ENCODE peak calls at places on chromosomes 2 and 18, in seven cellular contexts. M, O, B, Z, Y, R and I are unnamed samples.

GRCh38 chr2:158973511-158973956 is 5.1 kb downstream of the TANC1 start:
- DNase-seq in M (no peak), O (no peak), B (peak; percentile 89), Z (no peak), Y (no peak), R (no peak), I (no peak)

GRCh38 chr2:224042191-224042696 is 3.2 kb upstream of the SERPINE2 start:
- DNase-seq in M (no peak), O (peak; percentile 46), B (peak; percentile 17), Z (no peak), Y (no peak), R (no peak), I (no peak)

GRCh38 chr2:166539340-166540162 is 45.5 kb upstream of the SCN7A start:
- DNase-seq in M (peak; percentile 5), O (peak; percentile 2), B (peak; percentile 81), Z (no peak), Y (peak; percentile 63), R (peak; percentile 23), I (peak; percentile 47)

GRCh38 chr18:55300469-55301195 is 287.4 kb downstream of the TCF4 start:
- DNase-seq in M (no peak), O (no peak), B (no peak), Z (no peak), Y (peak; percentile 91), R (peak; percentile 61), I (peak; percentile 16)

GRCh38 chr2:109129356-109129920 is 433 bp downstream of the SH3RF3 start:
- DNase-seq in M (no peak), O (peak; percentile 57), B (peak; percentile 30), Z (no peak), Y (peak; percentile 66), R (no peak), I (peak; percentile 56)

GRCh38 chr2:28296904-28297303 is 95.8 kb upstream of the FOSL2 start:
- DNase-seq in M (no peak), O (no peak), B (no peak), Z (no peak), Y (peak; percentile 80), R (no peak), I (no peak)

GRCh38 chr18:9900699-9901098 is 13.1 kb upstream of the VAPA start:
- DNase-seq in M (no peak), O (no peak), B (no peak), Z (no peak), Y (no peak), R (no peak), I (no peak)

GRCh38 chr18:2961828-2962227 is 51.1 kb downstream of the LPIN2 start:
- DNase-seq in M (no peak), O (no peak), B (peak; percentile 80), Z (no peak), Y (peak; percentile 57), R (no peak), I (no peak)

GRCh38 chr2:215830313-215830712 is 183.0 kb downstream of the MREG start:
- DNase-seq in M (peak; percentile 79), O (no peak), B (peak; percentile 73), Z (no peak), Y (peak; percentile 93), R (peak; percentile 39), I (peak; percentile 12)

GRCh38 chr18:35153609-35154273 is 87.1 kb upstream of the ZNF397 start:
- DNase-seq in M (no peak), O (no peak), B (no peak), Z (no peak), Y (no peak), R (no peak), I (no peak)

GRCh38 chr2:127664065-127664894 is 11.1 kb downstream of the LIMS2 start:
- DNase-seq in M (no peak), O (no peak), B (no peak), Z (no peak), Y (peak; percentile 41), R (no peak), I (peak; percentile 82)

GRCh38 chr18:9861157-9861556 is 24.6 kb upstream of the TXNDC2 start:
- DNase-seq in M (no peak), O (no peak), B (no peak), Z (no peak), Y (no peak), R (no peak), I (no peak)

GRCh38 chr2:181973379-181973778 is 12.3 kb upstream of the PPP1R1C start:
- DNase-seq in M (no peak), O (no peak), B (no peak), Z (no peak), Y (no peak), R (no peak), I (no peak)

GRCh38 chr2:179106342-179107178 is 56.6 kb upstream of the CCDC141 start:
- DNase-seq in M (peak; percentile 92), O (peak; percentile 2), B (peak; percentile 96), Z (no peak), Y (peak; percentile 97), R (peak; percentile 79), I (peak; percentile 17)

GRCh38 chr2:6827516-6828298 is 38.0 kb downstream of the CMPK2 start:
- DNase-seq in M (no peak), O (no peak), B (peak; percentile 27), Z (no peak), Y (peak; percentile 13), R (no peak), I (no peak)

GRCh38 chr2:174477772-174478171 is 9.1 kb downstream of the GPR155 start:
- DNase-seq in M (no peak), O (no peak), B (no peak), Z (no peak), Y (no peak), R (no peak), I (no peak)

GRCh38 chr18:11957636-11958035 is 23.7 kb upstream of the IMPA2 start:
- DNase-seq in M (no peak), O (no peak), B (no peak), Z (no peak), Y (no peak), R (no peak), I (no peak)

GRCh38 chr2:75982750-75983149 is 272.0 kb upstream of the GCFC2 start:
- DNase-seq in M (no peak), O (no peak), B (no peak), Z (no peak), Y (no peak), R (no peak), I (no peak)

GRCh38 chr2:204072443-204073324 is 136.1 kb downstream of the ICOS start:
- DNase-seq in M (no peak), O (no peak), B (peak; percentile 16), Z (peak; percentile 39), Y (peak; percentile 16), R (no peak), I (peak; percentile 86)

GRCh38 chr18:48590678-48591077 is 51.8 kb downstream of the CTIF start:
- DNase-seq in M (peak; percentile 10), O (no peak), B (peak; percentile 94), Z (no peak), Y (peak; percentile 94), R (peak; percentile 72), I (no peak)

GRCh38 chr2:235270951-235271350 is 222.9 kb upstream of the AGAP1 start:
- DNase-seq in M (peak; percentile 61), O (no peak), B (peak; percentile 89), Z (no peak), Y (peak; percentile 76), R (peak; percentile 44), I (no peak)

GRCh38 chr18:76546282-76546572 is 51.2 kb upstream of the ZNF516 start:
- DNase-seq in M (no peak), O (no peak), B (no peak), Z (no peak), Y (no peak), R (no peak), I (no peak)

GRCh38 chr2:159441182-159441581 is 154.7 kb upstream of the WDSUB1 start:
- DNase-seq in M (no peak), O (no peak), B (no peak), Z (no peak), Y (no peak), R (no peak), I (no peak)

GRCh38 chr2:32805104-32806095 is 141.4 kb upstream of the LTBP1 start:
- DNase-seq in M (peak; percentile 19), O (no peak), B (peak; percentile 62), Z (no peak), Y (peak; percentile 5), R (no peak), I (no peak)

GRCh38 chr2:54560146-54560881 is 104.2 kb downstream of the SPTBN1 start:
- DNase-seq in M (no peak), O (no peak), B (peak; percentile 79), Z (no peak), Y (peak; percentile 84), R (no peak), I (no peak)

GRCh38 chr2:207409525-207409924 is 120.2 kb upstream of the CREB1 start:
- DNase-seq in M (no peak), O (no peak), B (no peak), Z (no peak), Y (no peak), R (no peak), I (no peak)

GRCh38 chr2:1599301-1600085 is 144.8 kb downstream of the PXDN start:
- DNase-seq in M (no peak), O (no peak), B (no peak), Z (no peak), Y (no peak), R (no peak), I (no peak)

GRCh38 chr2:160373263-160374019 is 120.2 kb downstream of the RBMS1 start:
- DNase-seq in M (no peak), O (no peak), B (no peak), Z (no peak), Y (no peak), R (no peak), I (no peak)

GRCh38 chr18:31206787-31207381 is 44.2 kb upstream of the DSC1 start:
- DNase-seq in M (peak; percentile 86), O (no peak), B (peak; percentile 4), Z (no peak), Y (no peak), R (no peak), I (peak; percentile 69)

GRCh38 chr2:237650455-237650850 is 23.1 kb downstream of the LRRFIP1 start:
- DNase-seq in M (no peak), O (no peak), B (no peak), Z (no peak), Y (no peak), R (no peak), I (peak; percentile 68)

GRCh38 chr2:169087757-169088379 is 18.5 kb downstream of the DHRS9 start:
- DNase-seq in M (no peak), O (no peak), B (no peak), Z (no peak), Y (no peak), R (no peak), I (no peak)

GRCh38 chr2:14016289-14016955 is 616.1 kb upstream of the LRATD1 start:
- DNase-seq in M (no peak), O (no peak), B (peak; percentile 17), Z (no peak), Y (no peak), R (no peak), I (no peak)

GRCh38 chr2:128497461-128497860 is 178.8 kb upstream of the HS6ST1 start:
- DNase-seq in M (no peak), O (no peak), B (no peak), Z (no peak), Y (no peak), R (no peak), I (no peak)

GRCh38 chr2:67259581-67260347 is 137.4 kb upstream of the ETAA1 start:
- DNase-seq in M (peak; percentile 65), O (no peak), B (peak; percentile 76), Z (no peak), Y (peak; percentile 95), R (peak; percentile 71), I (no peak)

GRCh38 chr2:126775300-126775985 is 119.5 kb downstream of the GYPC start:
- DNase-seq in M (no peak), O (no peak), B (no peak), Z (no peak), Y (no peak), R (no peak), I (no peak)

GRCh38 chr2:70643715-70644114 is 90.1 kb upstream of the TGFA start:
- DNase-seq in M (no peak), O (no peak), B (no peak), Z (no peak), Y (peak; percentile 57), R (no peak), I (peak; percentile 68)